ENCODE peak calls at places on chromosomes 5 and 9, in nine cellular contexts. L, H, P, K, O, G, D, E and A are unnamed samples.

GRCh38 chr9:81776834-81777233 is 87.5 kb upstream of the TLE1 start:
- DNase-seq in L (no peak), H (no peak), P (no peak), K (peak), O (peak), G (no peak), D (no peak), E (no peak), A (no peak)

GRCh38 chr9:33800886-33801285 is 5.5 kb downstream of the PRSS3 start:
- DNase-seq in L (no peak), H (no peak), P (no peak), K (no peak), O (no peak), G (no peak), D (no peak), E (no peak), A (no peak)

GRCh38 chr5:80796861-80797260 is 142.1 kb upstream of the DHFR start:
- DNase-seq in L (no peak), H (no peak), P (no peak), K (no peak), O (no peak), G (no peak), D (no peak), E (no peak), A (no peak)

GRCh38 chr5:66720776-66721175 is 124.6 kb downstream of the MAST4 start:
- DNase-seq in L (no peak), H (no peak), P (no peak), K (no peak), O (no peak), G (no peak), D (no peak), E (no peak), A (no peak)

GRCh38 chr9:128411373-128412119 is 9.1 kb upstream of the CERCAM start:
- DNase-seq in L (no peak), H (no peak), P (no peak), K (no peak), O (no peak), G (no peak), D (no peak), E (no peak), A (no peak)

GRCh38 chr5:17127743-17128231 is 89.6 kb upstream of the BASP1 start:
- DNase-seq in L (peak), H (no peak), P (no peak), K (no peak), O (peak), G (peak), D (no peak), E (peak), A (no peak)

GRCh38 chr5:82183828-82184227 is 94.3 kb downstream of the RPS23 start:
- DNase-seq in L (peak), H (no peak), P (no peak), K (no peak), O (no peak), G (peak), D (no peak), E (peak), A (no peak)

GRCh38 chr5:69528015-69528414 is 32.0 kb upstream of the GTF2H2C start:
- DNase-seq in L (no peak), H (no peak), P (no peak), K (no peak), O (no peak), G (no peak), D (no peak), E (no peak), A (peak)

GRCh38 chr5:64789457-64789856 is 20.7 kb downstream of the CWC27 start:
- DNase-seq in L (peak), H (no peak), P (no peak), K (no peak), O (peak), G (peak), D (no peak), E (peak), A (no peak)

GRCh38 chr5:147613359-147613758 is 103.5 kb upstream of the DPYSL3 start:
- DNase-seq in L (peak), H (no peak), P (no peak), K (peak), O (peak), G (peak), D (no peak), E (peak), A (no peak)

GRCh38 chr5:55232194-55232984 is 1.0 kb downstream of the CCNO start:
- DNase-seq in L (peak), H (peak), P (peak), K (no peak), O (no peak), G (peak), D (peak), E (no peak), A (no peak)

GRCh38 chr5:139692148-139692547 is 44.0 kb downstream of the CXXC5 start:
- DNase-seq in L (no peak), H (no peak), P (no peak), K (no peak), O (no peak), G (no peak), D (no peak), E (no peak), A (no peak)

GRCh38 chr5:89313044-89313443 is 430.1 kb upstream of the MEF2C start:
- DNase-seq in L (peak), H (no peak), P (no peak), K (no peak), O (peak), G (peak), D (no peak), E (peak), A (no peak)

GRCh38 chr5:174533771-174534221 is 190.6 kb upstream of the MSX2 start:
- DNase-seq in L (peak), H (no peak), P (no peak), K (peak), O (peak), G (peak), D (no peak), E (peak), A (no peak)

GRCh38 chr5:150946351-150946905 is 41.6 kb upstream of the ZNF300 start:
- DNase-seq in L (peak), H (no peak), P (no peak), K (peak), O (peak), G (peak), D (peak), E (no peak), A (peak)

GRCh38 chr5:42655982-42656660 is 100.5 kb upstream of the CCDC152 start:
- DNase-seq in L (no peak), H (no peak), P (no peak), K (peak), O (peak), G (peak), D (no peak), E (no peak), A (no peak)

GRCh38 chr5:174736351-174736721 is 12.0 kb downstream of the MSX2 start:
- DNase-seq in L (peak), H (no peak), P (no peak), K (no peak), O (peak), G (peak), D (no peak), E (no peak), A (no peak)

GRCh38 chr5:143471666-143472411 is 68.4 kb upstream of the NR3C1 start:
- DNase-seq in L (peak), H (no peak), P (no peak), K (no peak), O (no peak), G (no peak), D (no peak), E (peak), A (no peak)

GRCh38 chr9:92163276-92163675 is 48.1 kb upstream of the SPTLC1 start:
- DNase-seq in L (no peak), H (no peak), P (no peak), K (no peak), O (no peak), G (no peak), D (no peak), E (no peak), A (no peak)

GRCh38 chr9:73683862-73684591 is 532.4 kb downstream of the ANXA1 start:
- DNase-seq in L (peak), H (no peak), P (no peak), K (no peak), O (peak), G (peak), D (no peak), E (peak), A (no peak)

GRCh38 chr5:75435101-75435500 is 76.3 kb downstream of the CERT1 start:
- DNase-seq in L (peak), H (no peak), P (no peak), K (no peak), O (peak), G (peak), D (no peak), E (no peak), A (no peak)

GRCh38 chr5:61575103-61575502 is 243.0 kb downstream of the ZSWIM6 start:
- DNase-seq in L (peak), H (no peak), P (no peak), K (peak), O (peak), G (peak), D (no peak), E (peak), A (no peak)

GRCh38 chr5:41371741-41372140 is 138.7 kb downstream of the PLCXD3 start:
- DNase-seq in L (peak), H (no peak), P (no peak), K (no peak), O (peak), G (peak), D (no peak), E (peak), A (no peak)

GRCh38 chr5:179152941-179153340 is 92.8 kb downstream of the ZNF354C start:
- DNase-seq in L (no peak), H (no peak), P (no peak), K (no peak), O (no peak), G (no peak), D (peak), E (no peak), A (no peak)

GRCh38 chr5:57825026-57825683 is 342.5 kb upstream of the ACTBL2 start:
- DNase-seq in L (peak), H (no peak), P (no peak), K (no peak), O (peak), G (peak), D (no peak), E (peak), A (no peak)

GRCh38 chr9:130186839-130187522 is 14.8 kb downstream of the NCS1 start:
- DNase-seq in L (peak), H (no peak), P (no peak), K (peak), O (peak), G (peak), D (peak), E (peak), A (peak)

GRCh38 chr9:96441798-96442445 is 8.0 kb upstream of the HABP4 start:
- DNase-seq in L (peak), H (no peak), P (no peak), K (no peak), O (peak), G (peak), D (no peak), E (no peak), A (no peak)

GRCh38 chr5:180783340-180784052 is 19.1 kb downstream of the MGAT1 start:
- DNase-seq in L (no peak), H (no peak), P (no peak), K (no peak), O (no peak), G (no peak), D (no peak), E (no peak), A (no peak)

GRCh38 chr5:67303356-67303755 is 106.8 kb upstream of the CD180 start:
- DNase-seq in L (peak), H (no peak), P (no peak), K (no peak), O (no peak), G (peak), D (no peak), E (peak), A (no peak)

GRCh38 chr5:152811985-152812384 is 406.9 kb upstream of the NMUR2 start:
- DNase-seq in L (peak), H (no peak), P (no peak), K (no peak), O (no peak), G (peak), D (no peak), E (no peak), A (no peak)

GRCh38 chr5:96067251-96067650 is 105.6 kb upstream of the ELL2 start:
- DNase-seq in L (peak), H (no peak), P (no peak), K (no peak), O (no peak), G (peak), D (no peak), E (peak), A (no peak)

GRCh38 chr9:104074876-104075275 is 19.2 kb upstream of the SMC2 start:
- DNase-seq in L (peak), H (no peak), P (no peak), K (no peak), O (peak), G (peak), D (no peak), E (peak), A (no peak)

GRCh38 chr9:113651896-113652295 is 188.4 kb downstream of the RGS3 start:
- DNase-seq in L (no peak), H (no peak), P (peak), K (no peak), O (no peak), G (no peak), D (no peak), E (no peak), A (no peak)

GRCh38 chr5:167684251-167684650 is 607.2 kb upstream of the WWC1 start:
- DNase-seq in L (no peak), H (no peak), P (no peak), K (no peak), O (peak), G (peak), D (no peak), E (peak), A (no peak)

GRCh38 chr9:3492214-3492613 is 33.6 kb downstream of the RFX3 start:
- DNase-seq in L (no peak), H (no peak), P (no peak), K (no peak), O (no peak), G (no peak), D (no peak), E (no peak), A (no peak)

GRCh38 chr5:43193952-43194321 is 1.9 kb downstream of the NIM1K start:
- DNase-seq in L (no peak), H (no peak), P (no peak), K (no peak), O (no peak), G (no peak), D (no peak), E (no peak), A (no peak)